ENCODE peak calls at places on chromosomes 3 and 15, in four cellular contexts. G is NT2/D1, I is tibial nerve, H is A549. O is an unnamed sample. For H3K4me1, the result is how much of the 10 kb centered on the place peaks cover.

GRCh38 chr15:48355377-48355776 is 24.1 kb downstream of the DUT start:
- DNase-seq in G (no peak), I (no peak), H (no peak), O (no peak)

GRCh38 chr3:139378587-139378986 is 10.9 kb downstream of the COPB2 start:
- DNase-seq in G (no peak), I (no peak), H (no peak), O (no peak)

GRCh38 chr3:39540162-39540921 is 72.9 kb downstream of the MOBP start:
- DNase-seq in G (no peak), I (no peak), H (no peak), O (no peak)

GRCh38 chr15:98609144-98609852 is 39.0 kb upstream of the IGF1R start:
- DNase-seq in G (peak), I (no peak), H (no peak), O (peak)

GRCh38 chr3:167162083-167162482 is 218.0 kb downstream of the ZBBX start:
- DNase-seq in G (no peak), I (no peak), H (no peak), O (no peak)

GRCh38 chr15:69480932-69481331 is 28.3 kb downstream of the RPLP1 start:
- DNase-seq in G (no peak), I (no peak), H (no peak), O (peak)

GRCh38 chr3:69205385-69205784 is 83.0 kb upstream of the LMOD3 start:
- DNase-seq in G (no peak), I (no peak), H (no peak), O (no peak)

GRCh38 chr15:82810061-82810862 is 834 bp downstream of the WHAMM start:
- DNase-seq in G (no peak), I (no peak), H (no peak), O (peak)

GRCh38 chr15:50879016-50879415 is 29.5 kb upstream of the AP4E1 start:
- DNase-seq in G (no peak), I (no peak), H (no peak), O (no peak)

GRCh38 chr3:105834768-105835167 is 34.0 kb downstream of the CBLB start:
- DNase-seq in G (no peak), I (no peak), H (no peak), O (no peak)

GRCh38 chr3:35439626-35440025 is 199.7 kb upstream of the ARPP21 start:
- DNase-seq in G (no peak), I (no peak), H (no peak), O (no peak)

GRCh38 chr3:9715127-9715526 is 11.5 kb downstream of the CPNE9 start:
- DNase-seq in G (no peak), I (no peak), H (no peak), O (no peak)

GRCh38 chr15:26864664-26865191 is 2.1 kb upstream of the GABRA5 start:
- DNase-seq in G (no peak), I (no peak), H (peak), O (no peak)

GRCh38 chr15:92808611-92809063 is 91.5 kb upstream of the CHD2 start:
- DNase-seq in G (no peak), I (no peak), H (no peak), O (no peak)

GRCh38 chr3:169811606-169812123 is 1.0 kb upstream of the LRRIQ4 start:
- DNase-seq in G (no peak), I (no peak), H (no peak), O (no peak)

GRCh38 chr3:62824965-62825592 is 50.1 kb downstream of the CADPS start:
- DNase-seq in G (no peak), I (no peak), H (no peak), O (no peak)

GRCh38 chr3:196523841-196524240 is 8.7 kb upstream of the SMCO1 start:
- DNase-seq in G (no peak), I (no peak), H (no peak), O (no peak)

GRCh38 chr3:148309390-148310035 is 388.2 kb upstream of the AGTR1 start:
- DNase-seq in G (peak), I (no peak), H (peak), O (no peak)

GRCh38 chr3:54356299-54357037 is 234.1 kb downstream of the CACNA2D3 start:
- DNase-seq in G (no peak), I (no peak), H (no peak), O (no peak)

GRCh38 chr3:39638286-39638685 is 170.8 kb downstream of the MOBP start:
- DNase-seq in G (no peak), I (no peak), H (no peak), O (no peak)

GRCh38 chr15:38683382-38684242 is 119.0 kb upstream of the RASGRP1 start:
- DNase-seq in G (peak), I (no peak), H (peak), O (peak)

GRCh38 chr15:92914768-92915221 is 14.7 kb downstream of the CHD2 start:
- DNase-seq in G (no peak), I (no peak), H (no peak), O (no peak)

GRCh38 chr3:29521751-29522150 is 240.9 kb downstream of the RBMS3 start:
- DNase-seq in G (no peak), I (no peak), H (no peak), O (no peak)

GRCh38 chr15:33675246-33675645 is 293.1 kb upstream of the CHRM5 start:
- DNase-seq in G (peak), I (no peak), H (peak), O (no peak)

GRCh38 chr3:4979401-4980228 is at the start of gene BHLHE40:
- DNase-seq in G (no peak), I (no peak), H (no peak), O (no peak)

GRCh38 chr3:71074416-71074815 is 509.1 kb downstream of the FOXP1 start:
- DNase-seq in G (no peak), I (no peak), H (no peak), O (no peak)

GRCh38 chr15:70880781-70881180 is 11.5 kb downstream of the THAP10 start:
- DNase-seq in G (no peak), I (no peak), H (no peak), O (no peak)

GRCh38 chr15:63045438-63046278 is 3.1 kb downstream of the TPM1 start:
- DNase-seq in G (no peak), I (no peak), H (no peak), O (no peak)

GRCh38 chr15:63042879-63043340 is 363 bp downstream of the TPM1 start:
- DNase-seq in G (no peak), I (no peak), H (peak), O (no peak)

GRCh38 chr15:63044077-63044644 is 1.6 kb downstream of the TPM1 start:
- DNase-seq in G (no peak), I (no peak), H (no peak), O (no peak)

GRCh38 chr15:63043391-63044076 is 987 bp downstream of the TPM1 start:
- DNase-seq in G (no peak), I (no peak), H (no peak), O (peak)

GRCh38 chr15:63044645-63045437 is 2.3 kb downstream of the TPM1 start:
- DNase-seq in G (peak), I (no peak), H (no peak), O (peak)
- H3K4me1 ChIP-seq in G (under half), I (half or more), H (under half), O (half or more)

GRCh38 chr15:40323239-40323952 is at the start of gene INAFM2:
- DNase-seq in G (peak), I (peak), H (peak), O (peak)

GRCh38 chr15:40325188-40325587 is 1.7 kb downstream of the INAFM2 start:
- DNase-seq in G (no peak), I (no peak), H (no peak), O (peak)

GRCh38 chr15:40325700-40326099 is 2.2 kb downstream of the INAFM2 start:
- DNase-seq in G (no peak), I (no peak), H (no peak), O (no peak)

GRCh38 chr15:40322531-40323238 is 807 bp upstream of the INAFM2 start:
- DNase-seq in G (no peak), I (no peak), H (no peak), O (peak)

DNA sequence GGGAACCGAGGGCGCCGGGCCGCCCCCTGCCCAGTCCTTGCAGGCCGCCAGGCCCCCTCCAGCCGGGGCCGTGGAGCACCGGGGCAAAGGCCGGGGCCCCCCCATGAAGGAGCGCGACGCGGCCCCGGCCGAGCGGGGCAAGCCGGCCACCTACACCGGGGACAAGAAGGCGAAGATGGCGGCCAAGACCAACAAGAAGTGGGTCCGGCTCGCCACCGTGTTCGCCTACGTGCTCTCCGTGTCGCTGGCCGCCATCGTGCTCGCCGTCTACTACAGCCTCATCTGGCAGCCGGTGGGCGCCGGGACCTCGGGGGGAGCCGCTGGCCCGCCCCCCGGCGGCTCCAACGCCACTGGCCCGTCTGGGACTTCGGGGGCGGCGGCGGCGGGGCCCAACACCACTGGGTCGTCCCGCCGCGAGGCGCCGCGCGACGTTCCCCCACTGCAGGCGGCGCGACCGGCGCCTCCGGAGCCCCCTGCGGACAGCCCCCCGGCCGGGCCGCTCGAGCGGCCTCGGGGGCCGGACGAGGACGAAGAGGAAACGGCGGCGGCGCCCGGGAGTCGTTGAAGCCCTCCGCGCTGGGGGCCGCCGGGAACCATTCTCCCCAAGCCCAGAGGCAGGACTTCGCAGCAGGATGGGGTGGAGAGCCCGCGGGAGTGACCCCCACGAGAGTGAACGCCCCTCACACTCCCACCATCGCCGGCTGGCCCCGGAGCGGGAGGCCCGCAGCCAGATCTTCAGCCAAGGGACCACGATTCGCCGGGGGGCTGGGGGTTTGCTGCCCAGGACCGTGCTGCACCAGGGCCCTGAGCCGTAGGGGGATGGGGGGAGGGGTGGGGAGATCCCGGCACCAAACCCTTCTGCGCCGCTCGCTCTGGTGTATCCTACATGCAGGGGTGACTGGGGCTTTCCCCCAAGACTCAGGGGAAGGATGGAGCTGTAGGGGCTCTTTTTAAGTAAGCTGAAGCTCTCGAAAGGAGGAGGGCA is 753 bp downstream of the INAFM2 start:
- DNase-seq in G (no peak), I (no peak), H (no peak), O (no peak)
- H3K4me1 ChIP-seq in G (under half), I (under half), H (under half), O (half or more)

GRCh38 chr3:177146646-177147045 is 50.6 kb downstream of the TBL1XR1 start:
- DNase-seq in G (no peak), I (no peak), H (no peak), O (no peak)

GRCh38 chr3:177147790-177148189 is 49.5 kb downstream of the TBL1XR1 start:
- DNase-seq in G (no peak), I (no peak), H (no peak), O (no peak)

GRCh38 chr3:177144922-177145321 is 52.4 kb downstream of the TBL1XR1 start:
- DNase-seq in G (no peak), I (no peak), H (no peak), O (no peak)

GRCh38 chr3:177145402-177145801 is 51.9 kb downstream of the TBL1XR1 start:
- DNase-seq in G (no peak), I (no peak), H (no peak), O (no peak)

GRCh38 chr3:177145954-177146353 is 51.3 kb downstream of the TBL1XR1 start:
- DNase-seq in G (no peak), I (no peak), H (no peak), O (no peak)
- H3K4me1 ChIP-seq in G (under half), I (half or more), H (half or more), O (under half)

GRCh38 chr15:63517202-63517601 is 12.8 kb downstream of the USP3 start:
- DNase-seq in G (no peak), I (no peak), H (no peak), O (no peak)

GRCh38 chr15:63519041-63519440 is 14.6 kb downstream of the USP3 start:
- DNase-seq in G (no peak), I (no peak), H (no peak), O (no peak)

GRCh38 chr15:63521405-63522142 is 17.2 kb downstream of the USP3 start:
- DNase-seq in G (no peak), I (no peak), H (no peak), O (no peak)

GRCh38 chr15:63517614-63518013 is 13.2 kb downstream of the USP3 start:
- DNase-seq in G (no peak), I (no peak), H (no peak), O (no peak)

DNA sequence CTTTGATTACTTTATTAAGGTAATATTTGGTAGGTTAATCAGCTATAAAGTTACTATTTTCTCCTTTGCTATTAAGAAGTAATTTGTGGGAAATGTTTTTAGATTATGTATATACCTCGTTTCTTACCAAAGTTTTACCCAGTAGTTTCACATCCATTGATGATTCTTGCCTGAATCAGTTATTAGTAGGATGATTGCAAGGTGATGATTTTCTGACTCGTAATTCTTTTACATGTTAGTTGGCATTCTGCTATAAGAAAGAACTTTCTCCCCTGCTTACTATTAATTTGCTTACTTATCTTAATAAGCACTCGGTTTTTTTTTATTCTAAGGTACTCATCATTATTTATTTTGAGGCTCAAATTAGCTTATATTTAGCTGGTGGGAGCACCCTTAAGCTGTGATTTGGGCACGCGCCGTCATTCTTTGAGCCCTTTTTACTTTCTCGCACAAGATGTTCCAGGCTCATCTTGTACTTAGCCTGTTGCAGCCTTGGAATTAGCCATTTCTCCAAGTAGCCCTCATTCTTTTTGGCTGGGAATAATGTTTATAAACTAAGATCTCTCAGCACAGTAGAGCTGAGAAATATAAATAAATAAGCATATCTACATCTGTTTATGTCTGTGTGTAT is 15.3 kb downstream of the USP3 start:
- DNase-seq in G (no peak), I (no peak), H (no peak), O (no peak)
- H3K4me1 ChIP-seq in G (under half), I (half or more), H (half or more), O (under half)

GRCh38 chr15:60583194-60583593 is 104.3 kb upstream of the ICE2 start:
- DNase-seq in G (no peak), I (no peak), H (no peak), O (no peak)
- H3K4me1 ChIP-seq in G (under half), I (under half), H (under half), O (under half)

GRCh38 chr3:11716576-11717250 is 73.0 kb upstream of the VGLL4 start:
- DNase-seq in G (no peak), I (no peak), H (no peak), O (no peak)
- H3K4me1 ChIP-seq in G (under half), I (under half), H (under half), O (under half)

GRCh38 chr15:67048281-67049279 is 16.8 kb upstream of the SMAD3 start:
- DNase-seq in G (no peak), I (no peak), H (peak), O (peak)
- H3K4me1 ChIP-seq in G (under half), I (under half), H (half or more), O (half or more)

GRCh38 chr3:159787191-159787590 is 201.4 kb upstream of the IL12A start:
- DNase-seq in G (no peak), I (no peak), H (peak), O (peak)
- H3K4me1 ChIP-seq in G (under half), I (under half), H (half or more), O (half or more)

DNA sequence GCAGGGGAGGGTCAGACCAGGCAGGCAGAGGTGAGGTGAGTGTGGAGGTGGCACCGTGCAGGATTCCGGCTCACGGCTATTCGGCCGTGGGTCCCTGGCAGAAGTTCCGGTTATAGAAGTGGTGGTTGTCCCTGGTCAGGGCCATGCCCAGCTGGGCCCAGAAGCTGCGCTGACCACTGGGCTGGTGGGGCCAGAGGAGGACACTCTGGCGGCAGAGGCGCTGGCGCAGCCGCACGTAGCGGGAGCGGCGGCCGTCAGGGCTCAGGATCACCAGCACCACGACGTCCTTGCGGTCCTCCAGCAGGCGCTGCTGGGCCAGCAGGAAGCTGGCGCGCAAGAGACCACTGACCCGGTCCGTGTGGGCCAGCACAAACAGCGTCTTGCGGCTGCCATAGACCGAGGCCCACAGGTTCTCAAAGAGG is 4.3 kb downstream of the TLR9 start:
- DNase-seq in G (no peak), I (no peak), H (no peak), O (no peak)
- H3K4me1 ChIP-seq in G (under half), I (under half), H (under half), O (under half)

GRCh38 chr3:31725568-31725967 is 192.8 kb downstream of the STT3B start:
- DNase-seq in G (no peak), I (no peak), H (no peak), O (no peak)

GRCh38 chr3:31724144-31724543 is 191.4 kb downstream of the STT3B start:
- DNase-seq in G (peak), I (no peak), H (no peak), O (no peak)

GRCh38 chr3:31724681-31725080 is 192.0 kb downstream of the STT3B start:
- DNase-seq in G (no peak), I (no peak), H (peak), O (no peak)

GRCh38 chr3:31729082-31729481 is 196.4 kb downstream of the STT3B start:
- DNase-seq in G (no peak), I (no peak), H (no peak), O (no peak)

GRCh38 chr3:31725976-31726375 is 193.3 kb downstream of the STT3B start:
- DNase-seq in G (no peak), I (no peak), H (no peak), O (no peak)
- H3K4me1 ChIP-seq in G (under half), I (under half), H (under half), O (under half)